ENCODE peak calls at places on chromosome 18, in four cellular contexts. N, I, P and D are unnamed samples. For H3K27me3, the result is how much of the 10 kb centered on the place peaks cover.

GRCh38 chr18:60693426-60693825 is 320.9 kb upstream of the MC4R start:
- DNase-seq in I (peak), N (no peak), P (no peak), D (no peak)

GRCh38 chr18:8706545-8706980 is 1.2 kb downstream of the MTCL1 start:
- DNase-seq in N (peak), P (no peak), I (no peak), D (no peak)

GRCh38 chr18:80147418-80148315 is 38.6 kb downstream of the ADNP2 start:
- DNase-seq in N (peak), I (peak), P (no peak), D (peak)

GRCh38 chr18:6414723-6415362 is at the start of gene L3MBTL4:
- DNase-seq in P (no peak), I (no peak), N (peak), D (no peak)

GRCh38 chr18:55387139-55387984 is 200.6 kb downstream of the TCF4 start:
- DNase-seq in P (no peak), N (no peak), I (peak), D (no peak)

GRCh38 chr18:76519156-76519549 is 24.1 kb upstream of the ZNF516 start:
- DNase-seq in I (peak), N (peak), P (no peak), D (no peak)

GRCh38 chr18:75253784-75254183 is 43.2 kb downstream of the TSHZ1 start:
- DNase-seq in N (peak), I (peak), P (no peak), D (no peak)

GRCh38 chr18:76491801-76492668 is 3.0 kb downstream of the ZNF516 start:
- DNase-seq in I (peak), P (no peak), N (peak), D (peak)

GRCh38 chr18:56284319-56284718 is 354.1 kb downstream of the TXNL1 start:
- DNase-seq in P (no peak), N (peak), I (no peak), D (no peak)

GRCh38 chr18:10767658-10768057 is 241.8 kb downstream of the NAPG start:
- DNase-seq in P (no peak), I (no peak), N (no peak), D (no peak)

GRCh38 chr18:12236934-12237832 is 17.0 kb upstream of the CIDEA start:
- DNase-seq in I (peak), N (peak), P (peak), D (peak)

GRCh38 chr18:59839931-59840685 is 59.7 kb upstream of the PMAIP1 start:
- DNase-seq in N (no peak), P (no peak), I (no peak), D (no peak)

GRCh38 chr18:13513015-13513414 is 213.3 kb downstream of the FAM210A start:
- DNase-seq in P (no peak), I (no peak), N (no peak), D (no peak)

GRCh38 chr18:32072321-32072720 is 19.4 kb upstream of the RNF138 start:
- DNase-seq in P (no peak), I (peak), N (peak), D (peak)

GRCh38 chr18:6920099-6920955 is 190.8 kb downstream of the ARHGAP28 start:
- DNase-seq in N (peak), I (peak), P (no peak), D (no peak)

GRCh38 chr18:24089059-24089458 is 49.8 kb upstream of the CABYR start:
- DNase-seq in P (no peak), N (peak), I (peak), D (no peak)

GRCh38 chr18:11994708-11995444 is 13.6 kb downstream of the IMPA2 start:
- DNase-seq in I (no peak), N (peak), P (no peak), D (no peak)

GRCh38 chr18:37946324-37946723 is 380.7 kb upstream of the CELF4 start:
- DNase-seq in I (no peak), N (no peak), P (no peak), D (no peak)

GRCh38 chr18:59148192-59148591 is 8.5 kb downstream of the SEC11C start:
- DNase-seq in I (no peak), P (no peak), N (no peak), D (no peak)

GRCh38 chr18:9135912-9136314 is 668 bp upstream of the ANKRD12 start:
- DNase-seq in N (peak), I (peak), P (peak), D (peak)

GRCh38 chr18:75123113-75123512 is 85.8 kb downstream of the PTGR3 start:
- DNase-seq in P (no peak), I (no peak), N (no peak), D (no peak)

GRCh38 chr18:36610258-36610657 is 218.5 kb downstream of the TPGS2 start:
- DNase-seq in N (no peak), I (no peak), P (no peak), D (no peak)

GRCh38 chr18:58862404-58862803 is 2.3 kb upstream of the ZNF532 start:
- DNase-seq in N (no peak), I (no peak), P (no peak), D (no peak)

GRCh38 chr18:12422936-12423335 is 15.2 kb downstream of the PRELID3A start:
- DNase-seq in N (no peak), P (no peak), I (no peak), D (peak)

GRCh38 chr18:8984131-8984670 is 118.3 kb upstream of the NDUFV2 start:
- DNase-seq in N (no peak), I (no peak), P (no peak), D (no peak)

GRCh38 chr18:27839141-27839540 is 337.8 kb downstream of the CDH2 start:
- DNase-seq in P (no peak), I (peak), N (peak), D (no peak)

GRCh38 chr18:76911440-76911839 is 89.1 kb downstream of the ZNF236 start:
- DNase-seq in N (no peak), P (no peak), I (no peak), D (no peak)

GRCh38 chr18:76619342-76620315 is 124.6 kb upstream of the ZNF516 start:
- DNase-seq in I (no peak), P (no peak), N (peak), D (no peak)

GRCh38 chr18:72456802-72457201 is 87.3 kb downstream of the CBLN2 start:
- DNase-seq in I (peak), N (no peak), P (no peak), D (no peak)

GRCh38 chr18:74463271-74463670 is 6.2 kb upstream of the DIPK1C start:
- DNase-seq in N (no peak), I (no peak), P (no peak), D (no peak)

GRCh38 chr18:27860701-27861107 is 316.2 kb downstream of the CDH2 start:
- DNase-seq in N (peak), I (no peak), P (no peak), D (no peak)

GRCh38 chr18:12599966-12600365 is 57.9 kb downstream of the SPIRE1 start:
- DNase-seq in N (no peak), I (no peak), P (no peak), D (no peak)

DNA sequence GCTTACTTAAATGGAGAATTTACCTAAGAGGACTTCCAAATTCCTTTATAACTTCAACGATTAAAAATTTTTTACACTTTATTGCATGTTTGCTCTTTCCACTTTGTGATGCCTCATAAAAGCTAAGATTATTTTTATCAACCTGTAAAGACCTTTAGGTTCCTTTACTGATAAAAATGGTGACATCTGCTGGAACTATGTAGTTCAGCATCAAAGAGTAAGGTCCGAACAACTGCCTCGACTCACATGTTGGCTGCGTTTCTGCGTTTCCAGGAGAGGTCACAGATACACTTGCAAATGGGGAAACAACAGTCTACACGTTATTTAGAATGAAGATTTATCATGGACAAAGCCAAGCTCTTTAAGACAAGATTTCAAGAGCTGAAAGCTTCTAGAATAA is 18.8 kb upstream of the TMX3 start:
- DNase-seq in P (no peak), N (peak), I (no peak), D (peak)
- H2AFZ ChIP-seq in P (no peak), N (peak), I (no peak), D (no peak)

DNA sequence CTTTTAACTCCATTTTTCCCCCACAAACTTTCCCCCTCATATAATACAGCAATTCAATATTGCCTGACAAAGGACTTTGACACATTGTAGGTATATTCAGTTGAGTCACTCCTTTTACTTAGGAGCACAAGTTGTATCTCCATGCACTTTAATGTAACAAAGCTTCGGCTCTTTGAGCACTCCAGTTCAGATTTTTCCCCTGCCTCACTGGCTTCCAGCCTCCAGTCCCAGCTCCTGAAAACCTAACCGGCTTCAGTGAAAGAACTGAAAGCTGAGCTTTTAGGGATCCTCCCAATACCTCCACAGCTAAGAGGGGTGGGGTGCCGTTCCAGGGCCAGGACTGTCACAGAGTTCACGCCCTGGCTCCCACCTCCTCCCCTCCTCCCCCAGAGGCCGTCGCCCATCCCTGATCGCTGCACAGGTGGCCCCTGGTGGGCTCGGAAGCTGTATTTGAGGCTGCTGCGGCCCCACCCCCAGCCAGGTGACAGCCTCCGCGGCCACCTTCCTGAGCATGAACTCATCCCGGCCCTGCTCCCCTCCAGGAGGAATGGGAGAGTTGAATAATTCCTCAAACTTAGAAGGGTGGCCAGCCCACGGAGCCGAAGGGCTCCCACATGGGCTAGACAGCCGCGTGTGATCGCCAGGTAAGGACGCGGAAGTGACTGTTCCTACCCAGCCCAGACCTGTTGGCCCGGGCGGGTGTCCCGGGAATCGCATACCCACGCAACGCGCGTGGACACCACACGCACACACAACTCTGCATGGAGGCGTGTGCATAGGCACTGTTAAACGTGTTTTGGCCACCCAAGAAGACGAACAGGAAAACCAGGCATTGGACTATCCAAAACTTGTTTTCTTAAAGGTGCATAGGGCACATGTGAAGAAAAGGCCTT is 1.8 kb downstream of the MYO5B start:
- DNase-seq in N (no peak), I (no peak), P (no peak), D (no peak)
- H3K27me3 ChIP-seq in N (half or more), I (under half), P (under half), D (under half)

GRCh38 chr18:3624818-3625716 is 175.1 kb downstream of the TGIF1 start:
- DNase-seq in P (peak), N (peak), I (peak), D (no peak)
- H3K9ac ChIP-seq in P (peak), N (peak), I (peak), D (no peak)

GRCh38 chr18:49521251-49521650 is 34.2 kb upstream of the C18orf32 start:
- DNase-seq in I (no peak), N (peak), P (peak), D (no peak)

GRCh38 chr18:49514577-49514976 is 27.5 kb upstream of the C18orf32 start:
- DNase-seq in P (no peak), I (no peak), N (no peak), D (no peak)

GRCh38 chr18:49520661-49521145 is 33.7 kb upstream of the C18orf32 start:
- DNase-seq in I (peak), N (peak), P (no peak), D (no peak)

GRCh38 chr18:49517483-49517882 is 30.4 kb upstream of the C18orf32 start:
- DNase-seq in I (no peak), N (no peak), P (no peak), D (no peak)

DNA sequence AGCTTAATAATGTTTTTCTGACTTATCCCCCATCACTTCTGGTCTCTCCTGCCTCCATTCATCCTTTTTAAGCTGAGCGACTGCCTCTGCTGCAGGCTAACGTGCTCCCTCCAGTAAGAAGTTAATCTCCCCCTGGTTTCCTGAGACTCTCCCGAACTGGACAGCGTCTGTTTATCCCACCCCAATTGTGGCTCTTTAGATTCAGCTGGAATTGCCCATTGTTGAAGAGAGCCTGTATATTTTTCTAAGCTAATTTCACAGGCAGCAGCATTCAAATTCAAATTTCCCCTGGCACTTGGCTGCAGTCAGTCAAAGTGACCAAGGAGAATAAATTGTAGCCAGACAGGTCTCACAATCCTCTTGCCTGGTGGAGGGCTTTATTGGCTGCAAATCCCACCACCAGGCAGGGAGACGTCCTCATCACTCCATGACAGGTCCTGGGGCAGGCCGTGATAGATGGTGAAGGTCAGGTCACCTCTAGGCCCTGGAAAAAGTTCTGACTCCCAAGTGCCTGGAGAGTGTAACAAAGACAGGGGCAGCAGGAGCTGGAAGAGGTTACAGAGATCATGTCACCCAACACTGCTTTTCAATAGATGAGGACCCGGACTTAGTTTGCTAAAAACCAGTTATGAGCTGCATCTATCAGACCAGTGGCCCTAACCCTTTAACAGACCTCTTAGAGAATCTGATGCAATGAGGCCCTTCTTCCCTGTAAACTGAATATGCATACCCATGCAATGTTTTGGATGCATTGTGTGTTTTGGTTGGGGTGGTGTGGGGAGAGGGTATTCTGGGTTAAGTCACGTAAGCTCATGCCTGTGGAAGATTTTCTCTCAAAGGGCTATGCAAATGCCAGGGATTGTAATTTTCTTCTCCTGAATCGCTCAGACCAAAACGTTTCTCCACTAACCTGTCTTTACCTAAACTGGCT is 32.3 kb upstream of the C18orf32 start:
- DNase-seq in P (no peak), I (no peak), N (no peak), D (no peak)
- H2AFZ ChIP-seq in P (no peak), I (no peak), N (no peak), D (no peak)

DNA sequence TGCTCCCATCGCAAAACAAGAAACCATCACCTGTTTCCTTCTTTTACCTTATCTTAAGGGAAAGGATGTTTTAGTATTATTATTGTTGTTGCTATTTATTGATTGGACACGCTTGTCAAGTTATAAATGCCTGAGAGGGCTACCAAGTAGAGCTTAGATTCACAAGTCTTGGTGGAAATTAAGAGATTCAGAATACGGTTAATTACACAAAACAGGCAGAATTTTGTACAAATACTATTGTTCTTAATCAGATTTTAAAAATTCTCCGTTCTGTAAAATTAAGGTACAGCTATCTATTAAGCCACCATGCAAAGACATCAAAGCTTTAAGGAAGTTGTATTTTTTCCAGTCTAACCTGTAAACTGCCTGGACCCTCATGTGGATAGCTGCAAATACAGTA is 1.1 kb upstream of the ZNF521 start:
- DNase-seq in P (no peak), I (peak), N (no peak), D (no peak)
- H3K27me3 ChIP-seq in P (under half), I (under half), N (under half), D (under half)

GRCh38 chr18:22560797-22561196 is 143.1 kb upstream of the CTAGE1 start:
- DNase-seq in N (no peak), I (peak), P (no peak), D (no peak)

GRCh38 chr18:22560283-22560627 is 142.5 kb upstream of the CTAGE1 start:
- DNase-seq in P (no peak), I (peak), N (no peak), D (no peak)

GRCh38 chr18:22558945-22559385 is 141.2 kb upstream of the CTAGE1 start:
- DNase-seq in I (peak), N (peak), P (no peak), D (no peak)

GRCh38 chr18:22557160-22557941 is 139.6 kb upstream of the CTAGE1 start:
- DNase-seq in I (peak), P (no peak), N (no peak), D (no peak)

GRCh38 chr18:22559414-22560282 is 141.9 kb upstream of the CTAGE1 start:
- DNase-seq in N (peak), I (peak), P (no peak), D (no peak)
- H3K9ac ChIP-seq in N (peak), I (peak), P (peak), D (no peak)

DNA sequence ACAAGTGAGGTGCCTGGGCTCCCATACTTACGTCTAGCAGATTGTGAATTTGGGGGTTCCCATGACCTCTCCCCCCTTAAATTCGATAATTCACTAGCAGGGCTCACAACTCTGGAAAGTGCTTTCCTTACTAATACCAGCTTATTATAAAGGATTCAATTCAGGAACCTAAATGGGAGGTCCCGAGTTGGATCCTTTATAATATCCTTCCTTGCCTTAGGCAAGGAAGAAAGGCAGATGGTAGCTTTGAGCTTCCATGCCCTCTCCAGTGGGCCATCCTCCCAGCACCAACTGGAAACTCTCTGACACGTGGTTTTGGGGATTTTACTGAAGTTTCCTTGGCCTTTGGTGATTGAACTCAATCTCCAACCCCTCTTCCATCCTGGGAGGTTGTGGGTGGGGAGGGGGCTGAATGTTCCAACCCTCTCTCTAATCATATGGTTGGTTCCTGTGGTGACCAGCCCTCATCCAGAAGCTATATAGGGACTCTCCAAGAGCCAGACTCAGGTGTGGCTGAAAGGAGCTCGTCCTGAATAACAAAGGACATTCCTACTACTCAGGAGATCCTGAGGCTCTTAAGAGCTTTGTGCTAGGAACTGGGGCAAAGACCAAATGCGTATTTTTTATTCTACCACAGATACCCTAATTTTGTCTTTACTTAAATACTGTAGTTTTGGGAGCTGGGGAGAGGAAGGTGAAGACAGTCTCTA is 62.2 kb downstream of the HAUS1 start:
- DNase-seq in I (no peak), P (no peak), N (no peak), D (no peak)
- H2AFZ ChIP-seq in I (no peak), P (no peak), N (no peak), D (no peak)

GRCh38 chr18:78975282-78975681 is 4.3 kb upstream of the SALL3 start:
- DNase-seq in I (no peak), N (no peak), P (no peak), D (no peak)

GRCh38 chr18:78972930-78973331 is 6.7 kb upstream of the SALL3 start:
- DNase-seq in I (no peak), P (no peak), N (no peak), D (no peak)

GRCh38 chr18:78973357-78974083 is 6.1 kb upstream of the SALL3 start:
- DNase-seq in N (no peak), I (no peak), P (no peak), D (no peak)

GRCh38 chr18:78975699-78976098 is 3.9 kb upstream of the SALL3 start:
- DNase-seq in N (no peak), I (no peak), P (no peak), D (no peak)

GRCh38 chr18:78974115-78974740 is 5.4 kb upstream of the SALL3 start:
- DNase-seq in N (no peak), P (no peak), I (no peak), D (no peak)
- H3K27me3 ChIP-seq in N (half or more), P (under half), I (half or more), D (under half)